ENCODE peak calls at places on chromosomes 2 and 18, in four cellular contexts. One of them, this sample, is unnamed.

GRCh38 chr18:28123401-28124030 is 53.4 kb downstream of the CDH2 start:
- DNase-seq in transverse colon: no peak
- DNase-seq in naive thymus-derived CD8-positive, alpha-beta T cell: no peak
- DNase-seq in GM10248: no peak
- DNase-seq in this sample: no peak

GRCh38 chr2:196368546-196369225 is 197.3 kb upstream of the STK17B start:
- DNase-seq in transverse colon: no peak
- DNase-seq in naive thymus-derived CD8-positive, alpha-beta T cell: no peak
- DNase-seq in GM10248: no peak
- DNase-seq in this sample: no peak

GRCh38 chr2:149451417-149452165 is 121.2 kb downstream of the LYPD6 start:
- DNase-seq in transverse colon: no peak
- DNase-seq in naive thymus-derived CD8-positive, alpha-beta T cell: no peak
- DNase-seq in GM10248: peak; percentile 7
- DNase-seq in this sample: no peak

GRCh38 chr2:96824079-96824870 is 8.2 kb downstream of the CNNM3 start:
- DNase-seq in transverse colon: no peak
- DNase-seq in naive thymus-derived CD8-positive, alpha-beta T cell: no peak
- DNase-seq in GM10248: no peak
- DNase-seq in this sample: no peak

GRCh38 chr18:78743078-78743477 is 236.5 kb upstream of the SALL3 start:
- DNase-seq in transverse colon: no peak
- DNase-seq in naive thymus-derived CD8-positive, alpha-beta T cell: no peak
- DNase-seq in GM10248: no peak
- DNase-seq in this sample: no peak

GRCh38 chr18:55473078-55473477 is 114.9 kb downstream of the TCF4 start:
- DNase-seq in transverse colon: no peak
- DNase-seq in naive thymus-derived CD8-positive, alpha-beta T cell: no peak
- DNase-seq in GM10248: no peak
- DNase-seq in this sample: no peak

GRCh38 chr2:177265834-177266817 is 1.6 kb upstream of the NFE2L2 start:
- DNase-seq in transverse colon: no peak
- DNase-seq in naive thymus-derived CD8-positive, alpha-beta T cell: no peak
- DNase-seq in GM10248: no peak
- DNase-seq in this sample: no peak

GRCh38 chr2:12858786-12859185 is 142.1 kb downstream of the TRIB2 start:
- DNase-seq in transverse colon: no peak
- DNase-seq in naive thymus-derived CD8-positive, alpha-beta T cell: no peak
- DNase-seq in GM10248: no peak
- DNase-seq in this sample: no peak

GRCh38 chr2:70283500-70284191 is 9.9 kb downstream of the SNRPG start:
- DNase-seq in transverse colon: no peak
- DNase-seq in naive thymus-derived CD8-positive, alpha-beta T cell: no peak
- DNase-seq in GM10248: no peak
- DNase-seq in this sample: no peak

This sample was measured in mucosa of gallbladder.